ENCODE peak calls at places on chromosome 2, in five cellular contexts. R, F, B, S and D are unnamed samples. For H3K36me3, the result is how much of the 10 kb centered on the place peaks cover.

GRCh38 chr2:171553858-171554257 is 31.6 kb downstream of the CYBRD1 start:
- DNase-seq in R (no peak), F (no peak), B (peak), S (no peak), D (no peak)

GRCh38 chr2:1210352-1210751 is 202.9 kb upstream of the TPO start:
- DNase-seq in R (no peak), F (no peak), B (no peak), S (no peak), D (no peak)

GRCh38 chr2:128016620-128017019 is 11.2 kb downstream of the SAP130 start:
- DNase-seq in R (no peak), F (no peak), B (no peak), S (no peak), D (no peak)

GRCh38 chr2:213246665-213247281 is 37.5 kb upstream of the SPAG16 start:
- DNase-seq in R (no peak), F (peak), B (peak), S (no peak), D (peak)

GRCh38 chr2:100995309-100996075 is 6.6 kb upstream of the RPL31 start:
- DNase-seq in R (no peak), F (no peak), B (no peak), S (no peak), D (no peak)

GRCh38 chr2:54952978-54953456 is 97.2 kb downstream of the RTN4 start:
- DNase-seq in R (no peak), F (peak), B (no peak), S (no peak), D (no peak)

GRCh38 chr2:113162173-113162572 is 11.6 kb upstream of the PSD4 start:
- DNase-seq in R (no peak), F (no peak), B (no peak), S (no peak), D (no peak)

GRCh38 chr2:239792649-239793010 is 232.5 kb downstream of the NDUFA10 start:
- DNase-seq in R (peak), F (no peak), B (no peak), S (no peak), D (no peak)

GRCh38 chr2:169928463-169928864 is 101.2 kb downstream of the UBR3 start:
- DNase-seq in R (no peak), F (peak), B (peak), S (no peak), D (no peak)

GRCh38 chr2:26532301-26533250 is 54.7 kb upstream of the OTOF start:
- DNase-seq in R (no peak), F (no peak), B (no peak), S (no peak), D (no peak)

GRCh38 chr2:11203480-11203879 is 48.2 kb downstream of the SLC66A3 start:
- DNase-seq in R (no peak), F (no peak), B (no peak), S (peak), D (no peak)

GRCh38 chr2:36374586-36374985 is 19.0 kb downstream of the CRIM1 start:
- DNase-seq in R (no peak), F (no peak), B (no peak), S (no peak), D (no peak)

GRCh38 chr2:71938659-71939587 is 208.7 kb downstream of the CYP26B1 start:
- DNase-seq in R (no peak), F (no peak), B (no peak), S (no peak), D (no peak)

GRCh38 chr2:193240752-193241151 is 1046.0 kb upstream of the TMEFF2 start:
- DNase-seq in R (no peak), F (no peak), B (peak), S (no peak), D (no peak)

GRCh38 chr2:115171751-115172150 is 729.3 kb downstream of the DPP10 start:
- DNase-seq in R (no peak), F (no peak), B (no peak), S (no peak), D (no peak)

GRCh38 chr2:134900151-134900550 is 18.5 kb upstream of the CCNT2 start:
- DNase-seq in R (no peak), F (no peak), B (no peak), S (no peak), D (no peak)

GRCh38 chr2:133434962-133435668 is 133.1 kb downstream of the NCKAP5 start:
- DNase-seq in R (no peak), F (no peak), B (no peak), S (no peak), D (peak)

GRCh38 chr2:224869601-224870000 is 153.4 kb upstream of the CCDC195 start:
- DNase-seq in R (no peak), F (no peak), B (no peak), S (no peak), D (no peak)

GRCh38 chr2:101002562-101003277 is 631 bp downstream of the RPL31 start:
- DNase-seq in R (no peak), F (no peak), B (no peak), S (no peak), D (no peak)

GRCh38 chr2:200185575-200186103 is 120.9 kb upstream of the SPATS2L start:
- DNase-seq in R (no peak), F (no peak), B (no peak), S (no peak), D (no peak)

GRCh38 chr2:241818229-241818942 is 9.4 kb downstream of the NEU4 start:
- DNase-seq in R (peak), F (no peak), B (no peak), S (no peak), D (no peak)

GRCh38 chr2:168671932-168672331 is 130.5 kb upstream of the NOSTRIN start:
- DNase-seq in R (no peak), F (no peak), B (no peak), S (no peak), D (no peak)

GRCh38 chr2:152523091-152523490 is 188.1 kb downstream of the FMNL2 start:
- DNase-seq in R (no peak), F (no peak), B (no peak), S (no peak), D (no peak)

GRCh38 chr2:74481961-74482800 is 617 bp downstream of the CCDC142 start:
- DNase-seq in R (no peak), F (no peak), B (peak), S (no peak), D (peak)

GRCh38 chr2:46275995-46276394 is 21.2 kb upstream of the EPAS1 start:
- DNase-seq in R (no peak), F (no peak), B (peak), S (no peak), D (no peak)

GRCh38 chr2:207734636-207735512 is 23.4 kb downstream of the CCNYL1 start:
- DNase-seq in R (no peak), F (no peak), B (no peak), S (no peak), D (no peak)

GRCh38 chr2:148930046-148930775 is 55.2 kb downstream of the KIF5C start:
- DNase-seq in R (no peak), F (no peak), B (no peak), S (no peak), D (peak)

GRCh38 chr2:183207110-183207509 is 82.9 kb downstream of the NUP35 start:
- DNase-seq in R (no peak), F (no peak), B (peak), S (no peak), D (no peak)

GRCh38 chr2:173553589-173553988 is 198.9 kb downstream of the CDCA7 start:
- DNase-seq in R (no peak), F (no peak), B (no peak), S (no peak), D (no peak)

GRCh38 chr2:19577668-19578067 is 219.2 kb upstream of the OSR1 start:
- DNase-seq in R (no peak), F (no peak), B (no peak), S (no peak), D (no peak)

GRCh38 chr2:189444322-189444721 is 3.0 kb downstream of the WDR75 start:
- DNase-seq in R (no peak), F (no peak), B (no peak), S (no peak), D (no peak)

GRCh38 chr2:189613650-189614420 is 33.2 kb upstream of the SLC40A1 start:
- DNase-seq in R (no peak), F (no peak), B (no peak), S (no peak), D (no peak)

GRCh38 chr2:133109772-133110171 is 439.8 kb upstream of the LYPD1 start:
- DNase-seq in R (no peak), F (no peak), B (no peak), S (no peak), D (no peak)

GRCh38 chr2:26491563-26492167 is 13.7 kb upstream of the OTOF start:
- DNase-seq in R (no peak), F (no peak), B (no peak), S (no peak), D (no peak)

GRCh38 chr2:67446504-67446911 is 49.4 kb downstream of the ETAA1 start:
- DNase-seq in R (no peak), F (no peak), B (no peak), S (no peak), D (no peak)

DNA sequence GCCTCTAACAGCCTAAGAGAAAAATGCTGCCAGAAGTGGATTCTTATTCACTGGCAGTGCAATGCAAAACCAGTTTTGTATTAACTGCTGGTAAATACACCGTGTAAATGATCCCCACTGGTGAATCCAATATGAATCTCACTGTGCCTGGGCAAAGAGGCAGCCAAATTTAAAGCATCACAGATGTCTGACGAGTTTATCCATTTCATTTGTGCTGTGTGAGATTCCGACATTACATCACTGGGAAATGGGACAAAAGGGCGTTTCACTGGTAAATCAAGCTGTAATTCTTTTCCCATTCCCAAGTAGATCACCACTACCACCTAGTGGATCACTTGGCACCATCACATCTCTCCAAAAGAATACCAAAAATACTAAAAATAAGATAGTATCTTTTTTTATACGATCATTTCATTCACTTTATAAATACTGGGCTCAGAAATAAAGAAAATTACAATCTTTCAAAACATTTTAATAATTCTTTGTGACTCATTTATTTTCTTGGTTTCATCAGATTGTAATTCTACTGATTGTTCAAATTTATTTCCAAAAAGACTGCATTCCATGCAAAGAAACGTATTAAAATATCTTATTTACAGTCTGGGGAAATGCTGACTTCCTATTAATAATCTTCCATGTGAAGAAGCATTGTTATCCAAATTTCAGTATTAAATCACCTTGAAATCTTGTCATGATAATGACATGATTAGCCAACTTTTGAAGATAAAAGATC is 125.6 kb downstream of the GRB14 start:
- DNase-seq in R (no peak), F (no peak), B (peak), S (no peak), D (peak)
- TF ChIP-seq CTCF in R (peak), F (peak), B (peak), S (peak), D (peak)

GRCh38 chr2:237924164-237924534 is 42.7 kb upstream of the UBE2F start:
- DNase-seq in R (no peak), F (no peak), B (no peak), S (no peak), D (no peak)

GRCh38 chr2:237923507-237924163 is 43.2 kb upstream of the UBE2F start:
- DNase-seq in R (no peak), F (peak), B (peak), S (no peak), D (peak)

GRCh38 chr2:237920673-237921072 is 46.1 kb upstream of the UBE2F start:
- DNase-seq in R (no peak), F (no peak), B (no peak), S (no peak), D (no peak)

GRCh38 chr2:237921967-237922492 is 44.8 kb upstream of the UBE2F start:
- DNase-seq in R (no peak), F (no peak), B (no peak), S (no peak), D (no peak)

DNA sequence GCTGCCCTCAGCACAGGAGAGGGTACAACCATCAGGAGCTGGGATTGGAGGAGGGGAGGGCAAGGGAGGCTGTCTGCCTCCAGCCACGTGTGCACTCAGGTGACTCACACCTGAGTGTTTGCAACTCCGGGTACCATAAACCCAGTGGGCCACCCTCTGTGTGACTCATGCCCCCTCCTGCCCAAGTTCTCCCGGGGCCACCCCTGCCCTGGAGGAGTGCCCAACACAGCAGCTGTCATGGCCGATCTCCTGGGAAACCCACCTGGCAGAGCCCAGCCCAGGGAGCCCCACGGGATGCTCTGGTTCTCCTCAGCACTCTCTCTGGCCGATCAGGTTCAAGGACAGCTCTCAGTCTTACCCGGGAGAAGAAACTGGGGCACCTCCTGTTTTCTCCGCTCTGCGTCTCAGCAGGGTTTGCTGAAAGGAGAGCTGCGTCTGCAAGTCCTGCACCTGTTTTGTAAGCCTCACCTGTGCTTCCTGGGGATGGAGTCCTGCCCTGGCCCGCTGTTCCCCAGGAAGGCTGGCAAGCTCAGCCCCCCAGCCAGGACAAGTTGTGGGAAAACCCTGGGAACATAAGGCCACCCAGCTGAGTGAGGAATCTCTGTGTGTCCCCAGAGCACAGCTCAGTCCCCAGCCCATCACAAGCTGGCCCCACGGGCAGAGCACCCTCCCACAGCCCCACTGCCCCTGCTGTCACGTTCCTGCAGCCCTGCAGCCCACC is 44.0 kb upstream of the UBE2F start:
- DNase-seq in R (no peak), F (no peak), B (no peak), S (no peak), D (no peak)
- H3K36me3 ChIP-seq in R (under half), F (under half), B (under half), S (under half), D (under half)

GRCh38 chr2:237160271-237160934 is 74.7 kb downstream of the COPS8 start:
- DNase-seq in R (no peak), F (no peak), B (no peak), S (no peak), D (no peak)
- H3K27ac ChIP-seq in R (peak), F (no peak), B (no peak), S (no peak), D (no peak)

DNA sequence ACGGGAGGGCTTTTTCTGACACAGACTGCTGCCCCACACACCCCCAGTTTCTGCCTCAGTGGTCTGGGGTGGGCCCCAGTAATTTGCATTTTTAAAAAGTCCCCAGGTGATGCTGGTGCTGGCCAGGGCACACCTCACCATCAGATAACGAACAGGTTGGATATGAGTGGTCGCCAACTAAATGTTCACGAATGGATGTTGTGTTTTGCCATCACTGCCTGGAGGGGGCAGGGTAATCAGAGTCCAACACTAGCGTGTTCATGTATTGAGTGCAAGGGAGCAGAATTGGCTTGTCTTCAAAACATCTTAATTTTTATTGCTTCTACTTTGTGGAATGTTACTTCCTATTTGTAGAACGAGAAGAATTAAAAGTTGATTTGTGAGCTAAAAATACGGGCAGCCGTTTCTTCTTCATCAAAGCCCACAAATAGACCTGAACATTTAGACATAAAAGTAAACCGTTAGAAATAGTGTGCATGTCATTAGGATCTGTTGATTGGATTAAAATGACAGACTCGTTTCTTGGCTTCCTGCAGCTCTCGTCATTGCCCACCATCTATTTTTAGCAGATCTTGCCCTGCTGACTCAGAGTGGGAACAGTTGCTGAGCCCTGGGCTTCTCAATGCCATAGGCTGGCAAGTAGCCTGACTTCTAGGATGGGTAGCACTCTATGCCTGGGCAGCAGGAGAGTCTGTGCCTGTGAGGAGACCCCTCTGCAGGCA is 45.2 kb downstream of the NCK2 start:
- DNase-seq in R (no peak), F (no peak), B (no peak), S (peak), D (no peak)
- TF ChIP-seq CTCF in R (no peak), F (no peak), B (peak), S (peak), D (no peak)

DNA sequence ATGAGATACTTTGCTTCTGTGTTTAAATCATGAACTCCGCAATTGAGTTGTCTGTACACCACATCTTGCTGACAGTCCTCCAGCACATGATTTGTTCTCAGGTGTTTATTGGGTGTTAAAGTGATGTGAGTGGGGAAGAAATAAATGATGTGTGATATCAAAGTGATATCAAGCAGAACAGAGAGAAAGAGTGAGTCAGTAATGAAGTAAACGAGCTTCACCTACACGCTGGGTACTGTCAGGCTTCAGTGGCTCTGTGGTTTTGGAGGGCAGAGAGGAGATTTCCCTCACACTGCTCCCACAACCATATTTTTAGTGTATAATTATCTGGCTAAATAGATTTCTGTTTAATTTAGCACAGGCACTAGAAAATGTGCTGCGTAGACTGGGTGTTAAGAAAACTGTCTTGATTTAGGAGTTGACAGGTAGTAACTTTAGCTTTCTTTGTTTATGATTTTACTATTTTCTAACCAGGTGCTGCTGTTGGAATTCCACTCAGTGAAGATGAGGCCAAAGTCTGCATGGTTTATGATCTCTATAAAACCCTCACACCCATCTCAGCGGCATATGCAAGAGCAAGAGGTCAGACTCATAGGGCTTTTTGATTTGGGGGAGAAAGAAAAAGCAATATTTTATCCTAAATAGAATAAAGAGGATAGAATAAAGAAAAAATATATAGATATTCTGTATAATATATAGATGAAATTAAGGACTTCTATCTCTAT is 21.2 kb downstream of the ATIC start:
- DNase-seq in R (no peak), F (no peak), B (no peak), S (peak), D (no peak)
- H3K36me3 ChIP-seq in R (under half), F (under half), B (half or more), S (under half), D (half or more)

GRCh38 chr2:233482616-233483015 is 84.0 kb downstream of the USP40 start:
- DNase-seq in R (no peak), F (no peak), B (no peak), S (no peak), D (no peak)
- H3K27ac ChIP-seq in R (no peak), F (peak), B (no peak), S (no peak), D (no peak)